ENCODE peak calls at places on chromosomes 5 and 9, in seven cellular contexts. R, G, H, U, C, E and T are unnamed samples.

GRCh38 chr9:108565651-108566378 is 290.0 kb downstream of the ACTL7B start:
- DNase-seq in R (no peak), G (peak), H (peak), U (no peak), C (peak), E (peak), T (no peak)

GRCh38 chr9:81268048-81268447 is 421.3 kb downstream of the TLE1 start:
- DNase-seq in R (no peak), G (no peak), H (no peak), U (no peak), C (peak), E (no peak), T (no peak)

GRCh38 chr5:21688655-21689054 is 1164.5 kb downstream of the CDH12 start:
- DNase-seq in R (no peak), G (no peak), H (no peak), U (no peak), C (no peak), E (no peak), T (no peak)

GRCh38 chr9:6877671-6878161 is 119.9 kb downstream of the KDM4C start:
- DNase-seq in R (no peak), G (no peak), H (no peak), U (no peak), C (peak), E (no peak), T (no peak)

GRCh38 chr9:92807757-92808725 is 43.4 kb upstream of the BICD2 start:
- DNase-seq in R (peak), G (no peak), H (no peak), U (peak), C (no peak), E (peak), T (no peak)

GRCh38 chr9:117546894-117547293 is 132.0 kb upstream of the ASTN2 start:
- DNase-seq in R (no peak), G (peak), H (no peak), U (no peak), C (no peak), E (peak), T (no peak)

GRCh38 chr9:107033974-107034373 is 171.0 kb downstream of the ZNF462 start:
- DNase-seq in R (no peak), G (peak), H (no peak), U (no peak), C (no peak), E (no peak), T (no peak)

GRCh38 chr5:179110528-179110927 is 50.4 kb downstream of the ZNF354C start:
- DNase-seq in R (no peak), G (no peak), H (no peak), U (no peak), C (no peak), E (no peak), T (no peak)

GRCh38 chr5:13356226-13356625 is 588.3 kb downstream of the DNAH5 start:
- DNase-seq in R (no peak), G (no peak), H (no peak), U (no peak), C (no peak), E (no peak), T (no peak)

GRCh38 chr5:156835905-156836304 is 14.2 kb upstream of the PPP1R2B start:
- DNase-seq in R (no peak), G (peak), H (no peak), U (no peak), C (no peak), E (peak), T (no peak)

GRCh38 chr5:143066556-143067281 is 296.5 kb downstream of the ARHGAP26 start:
- DNase-seq in R (no peak), G (peak), H (no peak), U (no peak), C (no peak), E (peak), T (no peak)

GRCh38 chr5:145791866-145792265 is 43.3 kb downstream of the PRELID2 start:
- DNase-seq in R (no peak), G (no peak), H (no peak), U (no peak), C (no peak), E (no peak), T (no peak)

GRCh38 chr9:129338701-129339445 is 160.8 kb upstream of the IER5L start:
- DNase-seq in R (no peak), G (no peak), H (no peak), U (no peak), C (no peak), E (no peak), T (no peak)

GRCh38 chr5:168118042-168118668 is 173.3 kb upstream of the WWC1 start:
- DNase-seq in R (no peak), G (no peak), H (no peak), U (no peak), C (no peak), E (no peak), T (no peak)